ENCODE peak calls at places on chromosome 14, in nine cellular contexts. J is tibial nerve; P is CD8-positive, alpha-beta T cell; Y is osteoblast; O is endodermal cell; A is left ventricle myocardium inferior; Z is fibroblast of lung; M is uterus; D is tibial artery. C is an unnamed sample.

GRCh38 chr14:103310576-103311095 is 23.4 kb upstream of the EIF5 start:
- DNase-seq in J (no peak), P (no peak), Y (no peak), O (peak; percentile 39), A (no peak), Z (no peak), M (no peak), D (no peak), C (no peak)

GRCh38 chr14:33796356-33796755 is 154.5 kb downstream of the EGLN3 start:
- DNase-seq in J (no peak), P (no peak), Y (no peak), O (no peak), A (no peak), Z (peak; percentile 97), M (no peak), D (no peak), C (no peak)

GRCh38 chr14:97412933-97413574 is 615.9 kb downstream of the VRK1 start:
- DNase-seq in J (no peak), P (no peak), Y (no peak), O (peak; percentile 35), A (no peak), Z (no peak), M (no peak), D (no peak), C (no peak)

GRCh38 chr14:78127233-78127632 is 42.9 kb upstream of the NRXN3 start:
- DNase-seq in J (no peak), P (no peak), Y (no peak), O (no peak), A (no peak), Z (no peak), M (no peak), D (no peak), C (no peak)

GRCh38 chr14:102020058-102020971 is 55.9 kb downstream of the DYNC1H1 start:
- DNase-seq in J (no peak), P (peak; percentile 35), Y (peak; percentile 92), O (no peak), A (no peak), Z (peak; percentile 96), M (no peak), D (no peak), C (no peak)

GRCh38 chr14:22544406-22544805 is 44.6 kb downstream of the DAD1 start:
- DNase-seq in J (no peak), P (no peak), Y (no peak), O (no peak), A (no peak), Z (no peak), M (no peak), D (no peak), C (no peak)

GRCh38 chr14:54570651-54571415 is 3.9 kb downstream of the SAMD4A start:
- DNase-seq in J (no peak), P (no peak), Y (peak; percentile 82), O (no peak), A (no peak), Z (peak; percentile 92), M (no peak), D (no peak), C (no peak)

GRCh38 chr14:55588259-55588699 is 8.3 kb downstream of the KTN1 start:
- DNase-seq in J (no peak), P (no peak), Y (no peak), O (no peak), A (no peak), Z (peak; percentile 59), M (no peak), D (no peak), C (no peak)

GRCh38 chr14:104306450-104307040 is 168.2 kb downstream of the KIF26A start:
- DNase-seq in J (no peak), P (no peak), Y (peak; percentile 83), O (no peak), A (peak; percentile 4), Z (no peak), M (no peak), D (no peak), C (no peak)

GRCh38 chr14:41650802-41651201 is 44.1 kb downstream of the LRFN5 start:
- DNase-seq in J (no peak), P (no peak), Y (no peak), O (no peak), A (no peak), Z (no peak), M (no peak), D (no peak), C (no peak)

GRCh38 chr14:61051046-61051445 is 70.0 kb downstream of the SLC38A6 start:
- DNase-seq in J (no peak), P (no peak), Y (no peak), O (no peak), A (peak; percentile 15), Z (peak; percentile 17), M (no peak), D (peak; percentile 66), C (peak; percentile 68)

GRCh38 chr14:24406416-24406815 is 7.6 kb downstream of the NYNRIN start:
- DNase-seq in J (no peak), P (no peak), Y (no peak), O (no peak), A (no peak), Z (no peak), M (no peak), D (no peak), C (no peak)

GRCh38 chr14:100138955-100139354 is 20.5 kb downstream of the DEGS2 start:
- DNase-seq in J (no peak), P (no peak), Y (no peak), O (no peak), A (no peak), Z (no peak), M (no peak), D (no peak), C (no peak)

GRCh38 chr14:100137173-100137572 is 22.3 kb downstream of the DEGS2 start:
- DNase-seq in J (no peak), P (no peak), Y (no peak), O (no peak), A (no peak), Z (no peak), M (no peak), D (no peak), C (no peak)

GRCh38 chr14:100140452-100141132 is 18.9 kb downstream of the DEGS2 start:
- DNase-seq in J (no peak), P (no peak), Y (peak; percentile 80), O (peak; percentile 91), A (no peak), Z (peak; percentile 23), M (no peak), D (no peak), C (no peak)

GRCh38 chr14:100135784-100136183 is 23.7 kb downstream of the DEGS2 start:
- DNase-seq in J (no peak), P (no peak), Y (no peak), O (peak; percentile 61), A (no peak), Z (no peak), M (no peak), D (no peak), C (no peak)

GRCh38 chr14:100138082-100138787 is 21.2 kb downstream of the DEGS2 start:
- DNase-seq in J (no peak), P (no peak), Y (peak; percentile 77), O (no peak), A (no peak), Z (no peak), M (no peak), D (no peak), C (no peak)
- H3K36me3 ChIP-seq in J (peaks cover 80% of the 10 kb centered on the region), P (peaks cover 97% of the 10 kb centered on the region), Y (peaks cover 7% of the 10 kb centered on the region), O (peaks cover 7% of the 10 kb centered on the region), A (peaks cover 25% of the 10 kb centered on the region), Z (no peaks in the 10 kb centered on the region), M (no peaks in the 10 kb centered on the region), D (peaks cover 45% of the 10 kb centered on the region), C (peaks cover 10% of the 10 kb centered on the region)

GRCh38 chr14:70741482-70741881 is 67.8 kb downstream of the MAP3K9 start:
- DNase-seq in J (no peak), P (no peak), Y (no peak), O (no peak), A (no peak), Z (no peak), M (no peak), D (no peak), C (no peak)
- H3K27ac ChIP-seq in J (no peak overlapping the region), P (no peak overlapping the region), Y (no peak overlapping the region), O (no peak overlapping the region), A (no peak overlapping the region), Z (no peak overlapping the region), M (no peak overlapping the region), D (no peak overlapping the region), C (no peak overlapping the region)

GRCh38 chr14:58460772-58461171 is 33.3 kb downstream of the KIAA0586 start:
- DNase-seq in J (no peak), P (no peak), Y (no peak), O (no peak), A (no peak), Z (no peak), M (no peak), D (no peak), C (no peak)

GRCh38 chr14:58466459-58466858 is 38.9 kb downstream of the KIAA0586 start:
- DNase-seq in J (no peak), P (no peak), Y (no peak), O (no peak), A (no peak), Z (no peak), M (no peak), D (no peak), C (no peak)

GRCh38 chr14:58465425-58465824 is 37.9 kb downstream of the KIAA0586 start:
- DNase-seq in J (no peak), P (no peak), Y (no peak), O (no peak), A (no peak), Z (peak; percentile 39), M (no peak), D (no peak), C (no peak)

GRCh38 chr14:58464652-58465051 is 37.1 kb downstream of the KIAA0586 start:
- DNase-seq in J (no peak), P (no peak), Y (no peak), O (no peak), A (no peak), Z (no peak), M (no peak), D (no peak), C (no peak)

GRCh38 chr14:58463147-58463546 is 35.6 kb downstream of the KIAA0586 start:
- DNase-seq in J (no peak), P (no peak), Y (no peak), O (no peak), A (no peak), Z (no peak), M (no peak), D (no peak), C (no peak)
- H3K36me3 ChIP-seq in J (peaks cover 64% of the 10 kb centered on the region), P (peaks cover 23% of the 10 kb centered on the region), Y (peaks cover 25% of the 10 kb centered on the region), O (peaks cover 41% of the 10 kb centered on the region), A (peaks cover 90% of the 10 kb centered on the region), Z (peaks cover 5% of the 10 kb centered on the region), M (no peaks in the 10 kb centered on the region), D (peaks cover 67% of the 10 kb centered on the region), C (peaks cover 34% of the 10 kb centered on the region)

DNA sequence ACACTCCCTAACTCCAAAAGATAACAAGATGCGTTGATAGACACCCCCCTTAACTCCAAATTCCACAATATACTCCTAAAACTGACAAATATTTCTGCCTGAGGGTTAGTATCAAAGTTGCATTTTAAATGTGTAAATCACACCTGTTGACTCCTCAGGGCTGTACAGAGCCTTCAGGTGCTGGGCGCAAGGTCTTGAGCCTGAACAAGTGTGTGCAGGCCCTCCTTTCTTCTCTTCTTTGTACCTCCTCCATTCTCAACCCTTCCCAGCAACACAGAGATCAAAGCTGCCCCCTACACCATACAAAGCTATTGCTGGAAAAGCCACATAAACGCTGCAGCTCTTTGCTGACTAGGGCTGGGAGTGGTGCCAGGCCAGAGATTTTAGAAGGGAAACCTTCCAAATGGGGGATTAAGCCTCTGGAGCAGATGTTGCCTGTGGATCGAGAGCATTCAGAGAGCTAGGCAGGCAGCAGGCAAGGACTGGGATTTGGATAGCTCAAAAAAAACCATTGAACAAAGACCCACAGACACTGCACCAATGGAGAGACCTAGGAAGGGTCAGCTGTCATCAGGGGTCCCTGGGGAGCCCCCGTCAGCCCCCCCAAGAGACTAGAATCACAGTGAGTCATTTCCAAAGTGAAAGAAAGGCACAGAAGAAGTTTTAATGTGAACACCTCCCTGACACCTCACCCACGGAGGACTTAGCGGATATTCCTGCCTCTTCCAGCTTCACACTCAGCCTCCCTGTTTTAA is 18.3 kb upstream of the SUSD6 start:
- DNase-seq in J (peak; percentile 46), P (no peak), Y (no peak), O (no peak), A (no peak), Z (peak; percentile 65), M (peak; percentile 69), D (no peak), C (peak; percentile 72)
- H3K27ac ChIP-seq in J (no peak overlapping the region), P (no peak overlapping the region), Y (peak overlapping the region; percentile 36), O (no peak overlapping the region), A (peak overlapping the region; percentile 8), Z (no peak overlapping the region), M (peak overlapping the region; percentile 54), D (no peak overlapping the region), C (no peak overlapping the region)